ENCODE peak calls at places on chromosomes 2 and 18, in six cellular contexts. M is activated T-cell treated with anti-CD3 and anti-CD28 coated beads for 48 hours, R is chondrocyte, I is Peyer's patch, B is neuronal stem cell, H is heart right ventricle. L is an unnamed sample.

GRCh38 chr2:32262105-32262504 is 2.6 kb downstream of the NLRC4 start:
- DNase-seq in M (no peak), R (no peak), I (no peak), B (no peak), H (no peak), L (no peak)

GRCh38 chr2:162210385-162210784 is 32.9 kb downstream of the FAP start:
- DNase-seq in M (no peak), R (no peak), I (no peak), B (no peak), H (no peak), L (no peak)

GRCh38 chr2:240403358-240404104 is 31.9 kb upstream of the GPC1 start:
- DNase-seq in M (no peak), R (no peak), I (no peak), B (no peak), H (no peak), L (no peak)

GRCh38 chr2:60316381-60317028 is 236.9 kb downstream of the BCL11A start:
- DNase-seq in M (no peak), R (no peak), I (peak; percentile 68), B (peak; percentile 38), H (no peak), L (no peak)

GRCh38 chr2:183112575-183112974 is 11.7 kb upstream of the NUP35 start:
- DNase-seq in M (no peak), R (no peak), I (no peak), B (no peak), H (no peak), L (no peak)

GRCh38 chr2:241310917-241311566 is 4.4 kb downstream of the HDLBP start:
- DNase-seq in M (no peak), R (no peak), I (no peak), B (no peak), H (no peak), L (no peak)

GRCh38 chr2:99936065-99936464 is 206.3 kb downstream of the AFF3 start:
- DNase-seq in M (no peak), R (no peak), I (no peak), B (no peak), H (no peak), L (no peak)

GRCh38 chr2:140383781-140384180 is 1603.6 kb upstream of the NXPH2 start:
- DNase-seq in M (no peak), R (no peak), I (no peak), B (no peak), H (no peak), L (no peak)

GRCh38 chr2:240305369-240305962 is 130.0 kb upstream of the GPC1 start:
- DNase-seq in M (no peak), R (no peak), I (peak; percentile 5), B (no peak), H (no peak), L (no peak)

GRCh38 chr2:219509780-219510511 is 4.3 kb upstream of the ASIC4 start:
- DNase-seq in M (peak; percentile 50), R (no peak), I (peak; percentile 72), B (no peak), H (peak; percentile 49), L (no peak)

GRCh38 chr18:56869189-56869777 is 218.1 kb downstream of the WDR7 start:
- DNase-seq in M (no peak), R (no peak), I (no peak), B (no peak), H (peak; percentile 7), L (no peak)

GRCh38 chr18:69580107-69580506 is 179.4 kb downstream of the DOK6 start:
- DNase-seq in M (no peak), R (no peak), I (no peak), B (no peak), H (no peak), L (no peak)

GRCh38 chr2:159098815-159099455 is 130.5 kb downstream of the TANC1 start:
- DNase-seq in M (no peak), R (no peak), I (no peak), B (no peak), H (no peak), L (no peak)

GRCh38 chr2:161112885-161113284 is 47.3 kb upstream of the TANK start:
- DNase-seq in M (no peak), R (no peak), I (no peak), B (no peak), H (no peak), L (no peak)

GRCh38 chr18:56062931-56063330 is 474.9 kb upstream of the TCF4 start:
- DNase-seq in M (no peak), R (no peak), I (no peak), B (no peak), H (no peak), L (no peak)

GRCh38 chr2:173021939-173022371 is 53.7 kb upstream of the MAP3K20 start:
- DNase-seq in M (no peak), R (no peak), I (no peak), B (no peak), H (peak; percentile 49), L (no peak)

GRCh38 chr2:95121150-95121494 is 486 bp downstream of the MRPS5 start:
- DNase-seq in M (no peak), R (no peak), I (no peak), B (no peak), H (no peak), L (no peak)

GRCh38 chr18:21458322-21458721 is 142.2 kb downstream of the ESCO1 start:
- DNase-seq in M (no peak), R (no peak), I (no peak), B (no peak), H (peak; percentile 70), L (no peak)

GRCh38 chr2:222336442-222336841 is 37.6 kb upstream of the PAX3 start:
- DNase-seq in M (no peak), R (no peak), I (no peak), B (no peak), H (no peak), L (no peak)

GRCh38 chr2:237101118-237101979 is 15.7 kb downstream of the COPS8 start:
- DNase-seq in M (no peak), R (no peak), I (no peak), B (peak; percentile 12), H (no peak), L (peak; percentile 13)

GRCh38 chr2:181989099-181989498 is 3.4 kb downstream of the PPP1R1C start:
- DNase-seq in M (no peak), R (no peak), I (no peak), B (no peak), H (no peak), L (no peak)

GRCh38 chr2:85843543-85843942 is 45.2 kb downstream of the ST3GAL5 start:
- DNase-seq in M (peak; percentile 35), R (no peak), I (no peak), B (no peak), H (no peak), L (no peak)

GRCh38 chr2:5980351-5981054 is 288.3 kb downstream of the SOX11 start:
- DNase-seq in M (no peak), R (no peak), I (no peak), B (no peak), H (no peak), L (no peak)

GRCh38 chr2:45953376-45954050 is 302.0 kb downstream of the PRKCE start:
- DNase-seq in M (no peak), R (no peak), I (no peak), B (no peak), H (no peak), L (no peak)

GRCh38 chr18:65788373-65788772 is 37.6 kb downstream of the CDH7 start:
- DNase-seq in M (no peak), R (no peak), I (no peak), B (no peak), H (no peak), L (no peak)

GRCh38 chr2:40957508-40957907 is 505.6 kb upstream of the SLC8A1 start:
- DNase-seq in M (no peak), R (no peak), I (no peak), B (no peak), H (no peak), L (no peak)

GRCh38 chr2:96665083-96665569 is 22.6 kb downstream of the FER1L5 start:
- DNase-seq in M (no peak), R (no peak), I (peak; percentile 44), B (no peak), H (no peak), L (no peak)

GRCh38 chr2:178915423-178915822 is 108.2 kb upstream of the TTN start:
- DNase-seq in M (no peak), R (no peak), I (no peak), B (no peak), H (no peak), L (no peak)

GRCh38 chr2:127423476-127423840 is 5.2 kb downstream of the PROC start:
- DNase-seq in M (no peak), R (no peak), I (peak; percentile 75), B (no peak), H (no peak), L (no peak)

GRCh38 chr2:10389191-10389590 is 58.9 kb downstream of the ODC1 start:
- DNase-seq in M (no peak), R (no peak), I (no peak), B (no peak), H (no peak), L (no peak)

GRCh38 chr2:212892193-212892592 is 259.2 kb downstream of the IKZF2 start:
- DNase-seq in M (no peak), R (no peak), I (no peak), B (no peak), H (no peak), L (peak; percentile 2)

GRCh38 chr2:120094795-120095194 is 81.9 kb downstream of the EPB41L5 start:
- DNase-seq in M (no peak), R (no peak), I (no peak), B (no peak), H (no peak), L (no peak)

GRCh38 chr2:241052677-241053360 is 49.3 kb downstream of the MTERF4 start:
- DNase-seq in M (no peak), R (no peak), I (no peak), B (no peak), H (no peak), L (no peak)

GRCh38 chr2:234111523-234111922 is 61.0 kb downstream of the SPP2 start:
- DNase-seq in M (no peak), R (no peak), I (no peak), B (no peak), H (no peak), L (no peak)

GRCh38 chr2:19863303-19864041 is 38.3 kb downstream of the TTC32 start:
- DNase-seq in M (peak; percentile 56), R (no peak), I (peak; percentile 81), B (peak; percentile 78), H (peak; percentile 58), L (peak; percentile 87)